ENCODE peak calls at places on chromosome 17, in five cellular contexts. Z is upper lobe of right lung; Y is CD8-positive, alpha-beta T cell; X is prostate gland; I is thoracic aorta. N is an unnamed sample.

GRCh38 chr17:73068322-73069153 is 23.9 kb downstream of the SLC39A11 start:
- DNase-seq in Z (no peak), Y (no peak), X (no peak), I (no peak), N (no peak)

GRCh38 chr17:17808706-17809432 is 27.9 kb downstream of the SREBF1 start:
- DNase-seq in Z (no peak), Y (no peak), X (no peak), I (no peak), N (no peak)

GRCh38 chr17:15232517-15232915 is 32.6 kb downstream of the PMP22 start:
- DNase-seq in Z (no peak), Y (no peak), X (no peak), I (no peak), N (no peak)

GRCh38 chr17:81097943-81098308 is 63.0 kb downstream of the BAIAP2 start:
- DNase-seq in Z (peak; percentile 85), Y (no peak), X (no peak), I (no peak), N (no peak)

GRCh38 chr17:5557485-5557884 is 26.8 kb downstream of the NLRP1 start:
- DNase-seq in Z (no peak), Y (no peak), X (no peak), I (no peak), N (no peak)

GRCh38 chr17:34503804-34504203 is 75.6 kb upstream of the TMEM132E start:
- DNase-seq in Z (peak; percentile 72), Y (no peak), X (no peak), I (no peak), N (peak; percentile 83)

GRCh38 chr17:13362341-13363122 is 239.2 kb downstream of the HS3ST3A1 start:
- DNase-seq in Z (no peak), Y (no peak), X (no peak), I (no peak), N (no peak)

GRCh38 chr17:60075981-60076380 is 2.7 kb downstream of the HEATR6 start:
- DNase-seq in Z (no peak), Y (no peak), X (no peak), I (no peak), N (no peak)

GRCh38 chr17:43360376-43360738 is 38.4 kb upstream of the ARL4D start:
- DNase-seq in Z (no peak), Y (peak; percentile 88), X (peak; percentile 41), I (no peak), N (no peak)

GRCh38 chr17:21375757-21376584 is at the start of gene KCNJ12:
- DNase-seq in Z (no peak), Y (no peak), X (no peak), I (no peak), N (no peak)

GRCh38 chr17:2082003-2082862 is 27.3 kb downstream of the HIC1 start:
- DNase-seq in Z (no peak), Y (no peak), X (no peak), I (no peak), N (no peak)

GRCh38 chr17:16552637-16553045 is 16.4 kb downstream of the ZNF287 start:
- DNase-seq in Z (no peak), Y (no peak), X (no peak), I (no peak), N (no peak)
- H3K9me3 ChIP-seq in Z (peaks cover 88% of the 10 kb centered on the region), Y (peaks cover 50% of the 10 kb centered on the region), X (no peaks in the 10 kb centered on the region), I (peaks cover 93% of the 10 kb centered on the region), N (peaks cover 58% of the 10 kb centered on the region)

GRCh38 chr17:65568918-65569317 is 7.5 kb upstream of the AXIN2 start:
- DNase-seq in Z (no peak), Y (no peak), X (no peak), I (no peak), N (no peak)
- H3K27ac ChIP-seq in Z (no peak overlapping the region), Y (no peak overlapping the region), X (no peak overlapping the region), I (no peak overlapping the region), N (no peak overlapping the region)

GRCh38 chr17:3598078-3598477 is 11.1 kb downstream of the TRPV1 start:
- DNase-seq in Z (no peak), Y (no peak), X (no peak), I (no peak), N (no peak)

GRCh38 chr17:3603119-3603869 is 5.9 kb downstream of the TRPV1 start:
- DNase-seq in Z (no peak), Y (no peak), X (no peak), I (no peak), N (peak; percentile 22)

GRCh38 chr17:3603870-3604259 is 5.3 kb downstream of the TRPV1 start:
- DNase-seq in Z (no peak), Y (no peak), X (no peak), I (no peak), N (peak; percentile 7)

GRCh38 chr17:3600529-3601205 is 8.5 kb downstream of the TRPV1 start:
- DNase-seq in Z (no peak), Y (no peak), X (no peak), I (no peak), N (no peak)

DNA sequence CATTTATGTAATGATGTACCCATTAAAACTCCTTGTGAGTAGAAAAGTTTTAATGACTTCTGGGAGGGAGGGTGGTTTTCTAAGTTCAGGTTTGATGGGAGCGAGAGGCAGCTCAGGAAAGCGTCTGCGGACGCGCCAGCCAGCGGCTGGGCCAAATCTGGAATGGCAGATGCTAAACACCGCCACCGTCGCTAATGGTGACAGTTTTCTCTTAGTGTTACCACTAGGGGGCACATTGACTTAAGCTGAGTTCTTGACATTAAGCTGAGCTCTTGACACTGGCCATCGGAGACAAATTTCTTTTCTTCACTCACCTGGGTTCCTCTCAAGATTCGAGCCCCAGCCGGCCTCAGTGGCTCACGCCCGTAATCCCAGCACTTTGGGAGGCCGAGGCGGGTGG is 6.7 kb downstream of the TRPV1 start:
- DNase-seq in Z (no peak), Y (no peak), X (no peak), I (no peak), N (peak; percentile 38)
- TF ChIP-seq CTCF in Z (peak; percentile 41), Y (no peak), X (no peak), I (peak; percentile 40), N (peak; percentile 28)

GRCh38 chr17:22464041-22464440 is 771.7 kb downstream of the KCNJ18 start:
- DNase-seq in Z (no peak), Y (no peak), X (no peak), I (no peak), N (no peak)
- H3K9me3 ChIP-seq in Z (no peaks in the 10 kb centered on the region), Y (no peaks in the 10 kb centered on the region), X (no peaks in the 10 kb centered on the region), I (no peaks in the 10 kb centered on the region), N (no peaks in the 10 kb centered on the region)

DNA sequence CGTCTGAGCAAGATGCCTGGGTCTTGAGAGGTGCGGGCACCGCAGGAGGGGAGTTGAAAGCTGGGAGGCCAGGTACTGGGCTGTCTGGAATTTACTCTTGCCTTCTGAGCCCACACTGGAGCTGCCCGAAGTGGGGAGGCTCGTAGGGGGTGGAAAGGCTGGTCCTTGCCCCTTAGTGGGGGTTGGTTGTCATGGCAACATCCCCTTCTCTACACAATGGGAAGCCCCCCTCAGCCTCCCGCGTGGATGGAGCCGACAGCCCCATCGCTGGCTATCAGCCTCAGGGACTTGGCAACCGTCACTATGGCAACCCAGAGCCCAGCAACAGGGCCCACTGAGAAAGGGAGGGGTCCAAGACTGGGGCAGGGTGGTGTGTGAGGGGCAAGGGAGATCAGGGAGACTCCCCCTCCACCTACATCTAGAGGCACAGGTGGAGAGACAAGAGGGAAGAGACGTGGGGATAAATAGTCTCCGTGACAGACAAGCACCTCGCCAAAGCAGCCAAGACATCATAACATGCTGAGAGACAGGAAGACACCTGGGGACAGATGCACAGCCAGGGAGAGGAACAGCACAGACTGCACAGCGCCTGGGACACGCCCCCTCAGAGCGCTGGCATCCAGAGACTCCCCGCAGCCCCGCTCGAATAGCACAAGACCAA is 5.3 kb upstream of the DNAH2 start:
- DNase-seq in Z (no peak), Y (no peak), X (no peak), I (no peak), N (no peak)
- H3K27ac ChIP-seq in Z (no peak overlapping the region), Y (no peak overlapping the region), X (no peak overlapping the region), I (no peak overlapping the region), N (no peak overlapping the region)

GRCh38 chr17:78849026-78849425 is 8.4 kb upstream of the USP36 start:
- DNase-seq in Z (no peak), Y (no peak), X (no peak), I (no peak), N (no peak)

GRCh38 chr17:78855561-78856165 is 15.0 kb upstream of the USP36 start:
- DNase-seq in Z (no peak), Y (no peak), X (no peak), I (no peak), N (no peak)

GRCh38 chr17:78853926-78854394 is 13.3 kb upstream of the USP36 start:
- DNase-seq in Z (no peak), Y (no peak), X (no peak), I (no peak), N (no peak)

GRCh38 chr17:78854508-78854907 is 13.9 kb upstream of the USP36 start:
- DNase-seq in Z (no peak), Y (no peak), X (no peak), I (no peak), N (no peak)

GRCh38 chr17:78852709-78853111 is 12.1 kb upstream of the USP36 start:
- DNase-seq in Z (no peak), Y (no peak), X (no peak), I (no peak), N (no peak)
- TF ChIP-seq CTCF in Z (peak; percentile 24), Y (no peak), X (no peak), I (no peak), N (no peak)

DNA sequence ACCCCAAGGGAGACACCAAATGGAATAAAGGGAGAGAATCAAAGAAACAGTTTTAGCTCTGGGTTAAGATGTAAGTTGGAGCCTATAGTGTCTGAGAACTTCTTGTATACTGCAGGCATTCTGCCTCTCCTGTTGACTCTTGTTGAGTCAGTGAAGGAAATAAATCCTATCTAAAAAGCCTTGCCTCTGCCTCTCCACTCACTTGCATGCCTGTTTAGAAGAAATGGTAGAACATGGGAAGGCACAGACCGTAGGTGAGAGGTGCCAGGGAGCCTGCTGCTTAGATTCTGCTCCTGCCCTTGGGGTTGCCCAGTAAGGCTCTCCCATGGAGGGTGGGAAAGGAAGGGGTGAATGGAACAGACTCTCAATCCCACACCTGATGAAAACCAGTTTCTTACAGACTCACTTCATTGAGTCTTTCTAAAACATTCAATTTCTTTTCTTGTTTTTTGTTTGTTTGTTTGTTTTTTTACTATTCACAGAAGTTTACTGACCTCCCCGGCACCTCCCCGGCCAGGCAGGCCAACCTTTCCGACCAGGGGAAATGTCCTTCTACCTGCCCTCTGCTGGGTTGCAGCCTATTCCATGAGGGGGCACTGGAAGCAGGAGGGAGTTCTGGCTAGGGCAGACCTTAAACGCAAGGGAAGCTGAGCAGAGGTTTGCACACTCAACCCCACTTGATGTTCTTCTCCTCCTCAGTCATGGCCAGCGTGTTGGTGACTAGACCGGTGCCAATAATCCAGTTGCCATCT is 211.7 kb upstream of the WSB1 start:
- DNase-seq in Z (no peak), Y (no peak), X (no peak), I (no peak), N (no peak)
- H3K9me3 ChIP-seq in Z (no peaks in the 10 kb centered on the region), Y (no peaks in the 10 kb centered on the region), X (no peaks in the 10 kb centered on the region), I (no peaks in the 10 kb centered on the region), N (no peaks in the 10 kb centered on the region)

N was measured in kidney.